ENCODE peak calls at places on chromosomes 6 and 20, in four cellular contexts. Z is HepG2, M is K562, C is Panc1. R is an unnamed sample.

GRCh38 chr6:53765270-53765669 is 29.5 kb upstream of the LRRC1 start:
- DNase-seq in Z (no peak), M (no peak), C (no peak), R (no peak)

GRCh38 chr20:62418709-62419487 is 8.4 kb downstream of the RBBP8NL start:
- DNase-seq in Z (no peak), M (peak; percentile 78), C (no peak), R (no peak)

GRCh38 chr6:90765895-90766294 is 179.0 kb upstream of the MAP3K7 start:
- DNase-seq in Z (no peak), M (no peak), C (no peak), R (no peak)

GRCh38 chr20:35180266-35180665 is 8.4 kb downstream of the PROCR start:
- DNase-seq in Z (no peak), M (no peak), C (no peak), R (no peak)

GRCh38 chr6:116397960-116398359 is 27.2 kb downstream of the DSE start:
- DNase-seq in Z (no peak), M (no peak), C (no peak), R (no peak)

GRCh38 chr6:43186019-43186418 is 4.0 kb downstream of the CUL9 start:
- DNase-seq in Z (no peak), M (no peak), C (no peak), R (no peak)

GRCh38 chr6:72522735-72523141 is 99.1 kb upstream of the KCNQ5 start:
- DNase-seq in Z (peak; percentile 9), M (peak; percentile 11), C (no peak), R (no peak)

GRCh38 chr20:23783447-23783846 is 32.7 kb upstream of the CST1 start:
- DNase-seq in Z (no peak), M (no peak), C (no peak), R (no peak)

GRCh38 chr20:642398-643174 is 10.4 kb downstream of the SRXN1 start:
- DNase-seq in Z (peak; percentile 69), M (peak; percentile 59), C (no peak), R (no peak)

GRCh38 chr20:62287759-62288534 is 14.8 kb upstream of the ADRM1 start:
- DNase-seq in Z (no peak), M (no peak), C (no peak), R (no peak)

GRCh38 chr6:3072798-3073197 is 4.5 kb downstream of the RIPK1 start:
- DNase-seq in Z (no peak), M (no peak), C (no peak), R (no peak)

GRCh38 chr6:21911208-21911607 is 317.7 kb downstream of the SOX4 start:
- DNase-seq in Z (no peak), M (no peak), C (no peak), R (no peak)

GRCh38 chr6:21918666-21919065 is 325.1 kb downstream of the SOX4 start:
- DNase-seq in Z (no peak), M (no peak), C (no peak), R (no peak)

GRCh38 chr6:21915707-21916399 is 322.3 kb downstream of the SOX4 start:
- DNase-seq in Z (no peak), M (no peak), C (no peak), R (no peak)

GRCh38 chr6:21918081-21918480 is 324.5 kb downstream of the SOX4 start:
- DNase-seq in Z (no peak), M (no peak), C (no peak), R (no peak)

GRCh38 chr6:21914121-21914973 is 320.8 kb downstream of the SOX4 start:
- DNase-seq in Z (no peak), M (no peak), C (no peak), R (no peak)
- TF ChIP-seq TCF7L2 in Z (no peak), M (no peak), C (no peak), R (no peak)

GRCh38 chr6:36268478-36269248 is 1.2 kb upstream of the PNPLA1 start:
- DNase-seq in Z (no peak), M (peak; percentile 54), C (no peak), R (no peak)
- TF ChIP-seq TCF7L2 in Z (no peak), M (no peak), C (no peak), R (no peak)

DNA sequence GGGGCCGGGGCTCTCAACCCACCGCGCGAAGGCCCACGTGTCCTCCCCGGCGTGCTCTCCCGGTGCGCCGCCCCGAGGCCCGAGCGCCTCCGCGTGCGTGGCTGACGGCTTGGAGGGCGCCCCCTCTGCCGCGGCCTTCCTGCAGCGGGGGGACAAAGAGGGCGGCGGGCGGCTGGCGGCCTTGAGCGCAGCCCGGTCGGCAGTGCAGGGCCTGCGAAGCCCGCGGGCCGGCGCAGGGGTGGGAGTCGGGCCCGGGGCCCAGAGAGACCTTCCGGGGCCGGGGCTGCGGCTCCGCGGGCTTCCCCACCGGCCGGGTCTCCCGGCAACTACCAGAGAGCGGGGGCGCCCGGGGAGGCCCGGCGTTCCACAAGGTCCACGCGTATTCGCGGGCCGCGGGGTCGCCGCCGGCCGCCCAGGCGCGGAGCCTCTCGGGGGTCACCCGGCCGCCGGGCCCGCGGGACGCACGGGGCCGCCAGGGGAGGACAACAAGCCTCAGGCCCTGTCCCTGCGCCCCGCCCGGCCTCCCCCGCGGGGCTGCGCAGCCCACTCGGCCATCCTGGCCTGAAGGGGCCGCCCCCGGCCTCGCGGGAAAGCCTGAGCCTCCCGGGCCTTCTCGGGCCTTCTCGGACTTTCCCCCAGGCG is at the start of gene FAM217A:
- DNase-seq in Z (no peak), M (no peak), C (no peak), R (no peak)
- TF ChIP-seq TCF7L2 in Z (no peak), M (no peak), C (no peak), R (no peak)

GRCh38 chr6:45655630-45656422 is 278.1 kb upstream of the SUPT3H start:
- DNase-seq in Z (no peak), M (no peak), C (peak; percentile 84), R (peak; percentile 94)
- TF ChIP-seq TCF7L2 in Z (no peak), M (no peak), C (peak; percentile 96), R (peak; percentile 89)

GRCh38 chr6:136230219-136230980 is 19.7 kb downstream of the MTFR2 start:
- DNase-seq in Z (no peak), M (no peak), C (no peak), R (no peak)

GRCh38 chr6:136236491-136237293 is 13.4 kb downstream of the MTFR2 start:
- DNase-seq in Z (no peak), M (peak; percentile 67), C (no peak), R (no peak)

GRCh38 chr6:136235233-136235564 is 14.9 kb downstream of the MTFR2 start:
- DNase-seq in Z (peak; percentile 23), M (no peak), C (no peak), R (no peak)
- TF ChIP-seq TCF7L2 in Z (no peak), M (no peak), C (no peak), R (no peak)

GRCh38 chr6:138498575-138499302 is 555 bp downstream of the NHSL1 start:
- DNase-seq in Z (peak; percentile 68), M (no peak), C (no peak), R (no peak)

GRCh38 chr6:138502546-138502945 is 3.3 kb upstream of the NHSL1 start:
- DNase-seq in Z (no peak), M (no peak), C (no peak), R (no peak)

GRCh38 chr6:138500045-138500665 is 861 bp upstream of the NHSL1 start:
- DNase-seq in Z (peak; percentile 63), M (no peak), C (no peak), R (no peak)

GRCh38 chr6:138500867-138501446 is 1.7 kb upstream of the NHSL1 start:
- DNase-seq in Z (peak; percentile 55), M (no peak), C (no peak), R (no peak)

DNA sequence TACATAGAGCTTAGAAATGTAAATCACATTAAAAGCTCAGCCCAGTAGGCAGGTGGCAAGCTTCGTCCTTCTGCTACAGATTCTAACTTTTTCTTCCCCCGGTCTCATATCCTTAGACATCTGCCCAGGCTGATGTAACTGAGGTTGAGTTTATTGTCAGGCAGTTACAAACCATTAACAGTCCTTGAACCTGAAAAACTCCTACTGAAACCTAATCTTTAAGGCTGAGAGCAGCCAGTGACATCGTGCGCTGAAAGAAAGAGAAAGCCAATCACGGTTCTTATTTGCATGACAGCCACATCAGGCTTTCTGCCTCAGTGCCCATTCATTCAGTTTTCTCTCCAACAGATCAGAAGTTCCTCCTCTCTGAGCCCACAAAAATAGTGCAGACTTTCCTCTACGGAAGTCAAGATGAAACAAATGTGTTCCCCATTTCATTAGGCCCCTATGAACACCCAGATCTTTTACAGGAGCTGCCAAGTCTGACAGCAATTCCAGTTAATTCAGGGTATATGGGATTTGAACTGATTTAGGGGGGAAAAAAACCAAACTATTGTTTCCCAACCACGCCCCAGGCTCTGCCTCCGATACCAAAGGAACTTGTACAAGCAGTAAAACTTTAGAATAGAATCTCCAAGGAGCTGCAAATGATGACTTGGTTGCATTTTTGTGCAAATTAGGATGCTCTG is at the start of gene NHSL1:
- DNase-seq in Z (peak; percentile 84), M (no peak), C (no peak), R (no peak)
- TF ChIP-seq TCF7L2 in Z (no peak), M (no peak), C (no peak), R (no peak)

GRCh38 chr6:139349464-139350020 is 24.9 kb downstream of the CITED2 start:
- DNase-seq in Z (no peak), M (no peak), C (no peak), R (no peak)

GRCh38 chr6:139346392-139346791 is 28.1 kb downstream of the CITED2 start:
- DNase-seq in Z (no peak), M (no peak), C (no peak), R (no peak)

GRCh38 chr6:139342957-139343750 is 31.3 kb downstream of the CITED2 start:
- DNase-seq in Z (no peak), M (no peak), C (no peak), R (no peak)

GRCh38 chr6:139341060-139341459 is 33.4 kb downstream of the CITED2 start:
- DNase-seq in Z (no peak), M (no peak), C (no peak), R (no peak)

DNA sequence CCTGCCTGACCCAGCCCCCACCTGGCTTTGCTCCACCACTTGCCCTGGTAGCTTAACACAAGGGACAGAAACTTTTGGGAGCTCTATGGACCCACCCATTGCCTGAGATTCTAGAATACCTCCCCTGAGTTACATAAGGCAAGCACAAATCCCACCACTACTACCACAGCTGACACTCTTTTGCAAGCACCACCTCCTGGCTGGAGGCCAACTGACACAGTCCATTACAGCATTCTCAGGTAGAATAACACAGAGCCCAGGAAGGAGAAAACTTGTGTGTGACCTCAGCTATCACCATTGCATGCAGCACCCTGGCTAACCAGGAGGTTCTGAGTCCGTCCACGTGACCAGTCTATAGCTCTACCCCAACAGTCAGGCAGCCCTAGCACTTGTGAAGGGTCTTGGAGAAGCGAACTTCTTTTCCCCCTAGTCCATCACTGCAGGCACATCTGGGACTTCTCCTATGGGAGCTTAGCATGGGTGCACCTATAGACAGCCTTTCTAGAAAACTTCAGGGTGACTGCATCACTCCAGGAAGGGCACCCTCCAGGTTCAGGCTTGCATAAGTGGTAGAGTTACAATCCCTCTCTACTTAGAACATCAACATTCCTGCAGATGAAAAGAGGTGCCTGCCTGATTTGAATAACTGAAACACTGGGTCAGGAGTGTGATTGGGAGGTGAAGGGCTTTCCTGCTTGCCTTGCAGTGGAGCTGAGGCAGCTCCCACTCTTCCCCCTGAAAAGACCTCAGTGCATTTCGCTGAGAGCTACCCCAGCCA is 30.1 kb downstream of the CITED2 start:
- DNase-seq in Z (no peak), M (no peak), C (no peak), R (no peak)
- TF ChIP-seq TCF7L2 in Z (no peak), M (no peak), C (no peak), R (no peak)

GRCh38 chr20:50226093-50226974 is 35.7 kb downstream of the CEBPB start:
- DNase-seq in Z (no peak), M (peak; percentile 41), C (no peak), R (no peak)
- TF ChIP-seq TCF7L2 in Z (no peak), M (no peak), C (no peak), R (no peak)

GRCh38 chr6:155122199-155122950 is 127.3 kb downstream of the TIAM2 start:
- DNase-seq in Z (no peak), M (no peak), C (no peak), R (no peak)
- TF ChIP-seq TCF7L2 in Z (no peak), M (no peak), C (no peak), R (no peak)

R was measured in HCT116.